ENCODE peak calls at places on chromosomes 2 and 18, in four cellular contexts. O, M, V and F are unnamed samples. For H3K9me3 and H3K4me1, the result is how much of the 10 kb centered on the place peaks cover.

GRCh38 chr2:147603434-147604225 is 241.2 kb upstream of the ACVR2A start:
- DNase-seq in V (no peak), M (no peak), O (no peak), F (no peak)

GRCh38 chr18:8858888-8859511 is 153.6 kb downstream of the MTCL1 start:
- DNase-seq in M (peak), V (peak), O (no peak), F (no peak)

GRCh38 chr2:138267161-138267901 is 234.2 kb upstream of the SPOPL start:
- DNase-seq in M (no peak), O (no peak), V (no peak), F (no peak)

GRCh38 chr2:113157897-113158753 is 15.6 kb upstream of the PSD4 start:
- DNase-seq in M (peak), O (peak), V (no peak), F (no peak)

GRCh38 chr2:61469424-61470121 is 1.3 kb downstream of the USP34 start:
- DNase-seq in M (no peak), O (no peak), V (no peak), F (no peak)

GRCh38 chr2:202771741-202772470 is 99.7 kb downstream of the ICA1L start:
- DNase-seq in V (no peak), M (no peak), O (no peak), F (peak)

GRCh38 chr2:74849228-74849892 is 15.4 kb downstream of the HK2 start:
- DNase-seq in O (peak), V (no peak), M (no peak), F (no peak)

GRCh38 chr2:185970148-185970852 is 231.7 kb downstream of the FSIP2 start:
- DNase-seq in M (no peak), V (no peak), O (peak), F (no peak)

GRCh38 chr2:130346741-130347066 is 4.0 kb downstream of the IMP4 start:
- DNase-seq in V (no peak), O (no peak), M (no peak), F (no peak)

GRCh38 chr18:43719264-43719795 is 442.0 kb upstream of the SYT4 start:
- DNase-seq in O (no peak), M (no peak), V (no peak), F (no peak)

GRCh38 chr2:20223345-20224190 is 1.4 kb downstream of the SDC1 start:
- DNase-seq in V (no peak), O (peak), M (peak), F (peak)

GRCh38 chr2:152200562-152201465 is 25.3 kb upstream of the STAM2 start:
- DNase-seq in V (peak), O (peak), M (peak), F (peak)

GRCh38 chr18:24270358-24270936 is 127.2 kb downstream of the OSBPL1A start:
- DNase-seq in O (no peak), V (no peak), M (no peak), F (no peak)

GRCh38 chr2:77008925-77009706 is 513.1 kb downstream of the LRRTM4 start:
- DNase-seq in V (no peak), O (no peak), M (no peak), F (no peak)

GRCh38 chr2:65390134-65390533 is 42.3 kb downstream of the SPRED2 start:
- DNase-seq in V (no peak), O (peak), M (no peak), F (peak)

GRCh38 chr2:150165988-150166965 is 321.2 kb downstream of the RND3 start:
- DNase-seq in O (no peak), M (peak), V (peak), F (no peak)

GRCh38 chr18:21669736-21670135 is 34.8 kb downstream of the ABHD3 start:
- DNase-seq in M (peak), O (peak), V (no peak), F (no peak)

GRCh38 chr2:151638188-151638933 is 95.9 kb downstream of the NEB start:
- DNase-seq in O (no peak), V (no peak), M (peak), F (no peak)

GRCh38 chr2:235027558-235028214 is 75.9 kb downstream of the SH3BP4 start:
- DNase-seq in V (no peak), M (peak), O (peak), F (no peak)

GRCh38 chr2:183093857-183094657 is 15.5 kb downstream of the DUSP19 start:
- DNase-seq in O (no peak), M (no peak), V (no peak), F (no peak)

GRCh38 chr18:74499633-74500032 is 3.5 kb downstream of the CNDP2 start:
- DNase-seq in V (peak), O (peak), M (no peak), F (no peak)
- TF ChIP-seq POLR2A in V (peak), O (peak), M (no peak), F (no peak)

DNA sequence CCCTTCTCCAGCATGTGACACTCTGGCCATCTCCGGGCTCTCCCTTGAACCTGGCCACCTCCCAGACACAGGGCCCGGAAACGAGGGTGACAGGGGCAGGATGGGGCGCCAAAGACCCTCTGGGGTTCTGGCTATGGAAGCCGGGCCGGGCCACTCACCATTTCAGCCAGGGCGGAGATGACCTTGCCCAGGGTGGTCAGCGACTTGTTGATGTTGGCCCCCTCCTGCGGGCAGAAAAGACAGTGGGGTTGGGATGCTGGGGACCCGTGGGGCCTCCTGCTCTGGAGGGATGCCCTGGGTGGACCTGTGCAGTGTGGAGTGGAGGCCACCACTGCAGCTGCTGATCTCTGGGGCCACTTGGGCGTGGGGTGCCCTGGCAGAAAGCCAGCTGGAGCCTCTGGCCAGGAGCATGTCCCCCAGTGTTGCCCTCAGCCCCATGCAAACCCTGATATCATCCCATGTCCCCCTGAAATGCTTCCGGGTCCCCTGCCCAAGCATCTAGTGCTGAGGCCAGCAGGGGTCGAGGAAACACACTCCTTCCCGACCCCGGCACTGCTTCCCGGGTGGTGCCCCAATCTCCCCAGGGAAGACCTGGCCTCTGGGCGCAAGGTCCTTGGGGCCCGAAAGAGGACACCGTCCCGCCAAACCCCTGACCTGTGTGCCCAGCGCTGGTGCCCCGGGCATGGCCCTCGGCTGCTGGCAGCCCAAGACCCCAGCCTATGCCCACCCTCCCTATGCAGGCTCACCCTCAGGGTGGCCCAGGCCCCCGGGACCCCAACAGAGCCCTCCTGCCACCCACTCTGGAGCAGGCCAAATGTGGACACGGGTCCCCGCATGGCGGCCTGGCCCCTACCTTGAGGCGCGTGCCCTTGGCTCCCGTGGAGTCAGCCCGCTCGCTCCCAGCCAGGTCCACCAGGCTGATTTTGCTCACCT is 36.9 kb downstream of the KIF1A start:
- DNase-seq in V (no peak), O (no peak), M (no peak), F (no peak)
- H3K9me3 ChIP-seq in V (under half), O (under half), M (under half), F (under half)

GRCh38 chr2:154771664-154772284 is 73.3 kb downstream of the KCNJ3 start:
- DNase-seq in O (no peak), M (no peak), V (no peak), F (no peak)
- H3K4me1 ChIP-seq in O (under half), M (under half), V (under half), F (under half)

GRCh38 chr18:34121157-34121807 is 103.4 kb downstream of the NOL4 start:
- DNase-seq in V (no peak), M (no peak), O (no peak), F (no peak)
- TF ChIP-seq POLR2A in V (no peak), M (no peak), O (no peak), F (no peak)